ENCODE peak calls at places on chromosomes 4 and X, in four cellular contexts. W is IMR-90, X is mesendoderm, G is H1. U is an unnamed sample.

GRCh38 chr4:183855651-183856190 is 49.4 kb upstream of the STOX2 start:
- DNase-seq in W (no peak), X (peak; percentile 37), G (no peak), U (no peak)

GRCh38 chrX:153884136-153885076 is 1.6 kb downstream of the L1CAM start:
- DNase-seq in W (no peak), X (no peak), G (no peak), U (no peak)

GRCh38 chr4:627751-628150 is 2.4 kb downstream of the PDE6B start:
- DNase-seq in W (no peak), X (no peak), G (no peak), U (peak; percentile 8)

GRCh38 chr4:120865985-120866384 is 56.5 kb downstream of the PRDM5 start:
- DNase-seq in W (peak; percentile 31), X (peak; percentile 49), G (no peak), U (peak; percentile 29)

GRCh38 chr4:106607566-106607965 is 239.0 kb upstream of the GIMD1 start:
- DNase-seq in W (no peak), X (no peak), G (no peak), U (no peak)

GRCh38 chr4:8783736-8784135 is 87.9 kb downstream of the HMX1 start:
- DNase-seq in W (no peak), X (no peak), G (no peak), U (no peak)

GRCh38 chr4:119977546-119977945 is 89.1 kb downstream of the MAD2L1 start:
- DNase-seq in W (no peak), X (no peak), G (no peak), U (no peak)

GRCh38 chrX:68876731-68877130 is 47.9 kb downstream of the EFNB1 start:
- DNase-seq in W (no peak), X (no peak), G (no peak), U (no peak)

GRCh38 chr4:52873861-52874343 is 11.8 kb downstream of the RASL11B start:
- DNase-seq in W (no peak), X (peak; percentile 98), G (peak; percentile 67), U (peak; percentile 79)

GRCh38 chrX:26631385-26631784 is 415.4 kb downstream of the MAGEB5 start:
- DNase-seq in W (no peak), X (no peak), G (no peak), U (no peak)

GRCh38 chrX:38970074-38970473 is 168.8 kb downstream of the MID1IP1 start:
- DNase-seq in W (no peak), X (no peak), G (no peak), U (no peak)

GRCh38 chr4:38979511-38980230 is 52.5 kb downstream of the TMEM156 start:
- DNase-seq in W (no peak), X (no peak), G (no peak), U (no peak)

GRCh38 chr4:183600189-183600685 is 58.7 kb downstream of the RWDD4 start:
- DNase-seq in W (no peak), X (peak; percentile 60), G (peak; percentile 49), U (peak; percentile 48)

GRCh38 chr4:141347738-141348524 is 127.2 kb downstream of the ZNF330 start:
- DNase-seq in W (peak; percentile 28), X (no peak), G (no peak), U (no peak)

GRCh38 chrX:48937065-48937907 is 18.5 kb upstream of the PIM2 start:
- DNase-seq in W (no peak), X (peak; percentile 70), G (peak; percentile 52), U (no peak)

GRCh38 chr4:171118091-171118490 is 695.1 kb upstream of the GALNTL6 start:
- DNase-seq in W (no peak), X (no peak), G (no peak), U (no peak)

GRCh38 chrX:20668550-20668949 is 401.8 kb upstream of the RPS6KA3 start:
- DNase-seq in W (no peak), X (no peak), G (no peak), U (no peak)

GRCh38 chr4:165684177-165684870 is 188.7 kb upstream of the TLL1 start:
- DNase-seq in W (no peak), X (no peak), G (no peak), U (no peak)

GRCh38 chrX:130414800-130415199 is 13.0 kb downstream of the RBMX2 start:
- DNase-seq in W (no peak), X (no peak), G (no peak), U (no peak)

GRCh38 chr4:147754037-147754445 is 22.2 kb downstream of the ARHGAP10 start:
- DNase-seq in W (peak; percentile 95), X (no peak), G (no peak), U (no peak)

GRCh38 chrX:48068096-48068887 is 3.1 kb downstream of the ZNF630 start:
- DNase-seq in W (no peak), X (no peak), G (no peak), U (no peak)

GRCh38 chrX:11461181-11462001 is 168.2 kb downstream of the AMELX start:
- DNase-seq in W (peak; percentile 78), X (no peak), G (no peak), U (no peak)

GRCh38 chr4:71020611-71021010 is 27.2 kb downstream of the DCK start:
- DNase-seq in W (peak; percentile 23), X (no peak), G (no peak), U (no peak)

GRCh38 chrX:151970661-151971060 is 3.8 kb downstream of the GABRE start:
- DNase-seq in W (peak; percentile 65), X (no peak), G (no peak), U (no peak)

GRCh38 chrX:69815063-69815462 is 199.2 kb downstream of the EDA start:
- DNase-seq in W (no peak), X (peak; percentile 23), G (no peak), U (no peak)

GRCh38 chr4:132396636-132397035 is 752.5 kb upstream of the PCDH10 start:
- DNase-seq in W (peak; percentile 4), X (no peak), G (no peak), U (no peak)

GRCh38 chrX:134999469-134999868 is 8.7 kb downstream of the SMIM10 start:
- DNase-seq in W (peak; percentile 69), X (peak; percentile 38), G (no peak), U (no peak)

GRCh38 chr4:175531405-175532091 is 280.5 kb downstream of the GPM6A start:
- DNase-seq in W (peak; percentile 72), X (no peak), G (no peak), U (no peak)

GRCh38 chr4:82739292-82740190 is 59.1 kb downstream of the SCD5 start:
- DNase-seq in W (peak; percentile 40), X (peak; percentile 84), G (peak; percentile 97), U (peak; percentile 90)

GRCh38 chr4:138941037-138941436 is 74.5 kb upstream of the NOCT start:
- DNase-seq in W (no peak), X (no peak), G (no peak), U (no peak)
- H3K56ac ChIP-seq in W (no peak overlapping the region), X (no peak overlapping the region), G (no peak overlapping the region), U (no peak overlapping the region)

GRCh38 chrX:1910207-1910470 is 295.3 kb downstream of the ASMT start:
- DNase-seq in W (no peak), X (no peak), G (no peak), U (no peak)

GRCh38 chrX:1912193-1912592 is 297.3 kb downstream of the ASMT start:
- DNase-seq in W (no peak), X (no peak), G (no peak), U (no peak)

GRCh38 chrX:1911401-1912131 is 296.7 kb downstream of the ASMT start:
- DNase-seq in W (no peak), X (no peak), G (no peak), U (no peak)

GRCh38 chrX:1918780-1919179 is 303.9 kb downstream of the ASMT start:
- DNase-seq in W (no peak), X (no peak), G (no peak), U (no peak)

GRCh38 chrX:1914606-1915365 is 299.9 kb downstream of the ASMT start:
- DNase-seq in W (no peak), X (peak; percentile 30), G (no peak), U (peak; percentile 47)
- H3K18ac ChIP-seq in W (no peak overlapping the region), X (no peak overlapping the region), G (peak overlapping the region; percentile 1), U (no peak overlapping the region)

GRCh38 chr4:176540814-176541213 is 221.0 kb downstream of the SPCS3 start:
- DNase-seq in W (no peak), X (no peak), G (no peak), U (no peak)
- H2BK120ac ChIP-seq in W (no peak overlapping the region), X (no peak overlapping the region), G (no peak overlapping the region), U (no peak overlapping the region)

GRCh38 chr4:61248705-61249104 is 48.6 kb downstream of the ADGRL3 start:
- DNase-seq in W (no peak), X (no peak), G (no peak), U (no peak)
- H3K56ac ChIP-seq in W (no peak overlapping the region), X (no peak overlapping the region), G (no peak overlapping the region), U (no peak overlapping the region)

DNA sequence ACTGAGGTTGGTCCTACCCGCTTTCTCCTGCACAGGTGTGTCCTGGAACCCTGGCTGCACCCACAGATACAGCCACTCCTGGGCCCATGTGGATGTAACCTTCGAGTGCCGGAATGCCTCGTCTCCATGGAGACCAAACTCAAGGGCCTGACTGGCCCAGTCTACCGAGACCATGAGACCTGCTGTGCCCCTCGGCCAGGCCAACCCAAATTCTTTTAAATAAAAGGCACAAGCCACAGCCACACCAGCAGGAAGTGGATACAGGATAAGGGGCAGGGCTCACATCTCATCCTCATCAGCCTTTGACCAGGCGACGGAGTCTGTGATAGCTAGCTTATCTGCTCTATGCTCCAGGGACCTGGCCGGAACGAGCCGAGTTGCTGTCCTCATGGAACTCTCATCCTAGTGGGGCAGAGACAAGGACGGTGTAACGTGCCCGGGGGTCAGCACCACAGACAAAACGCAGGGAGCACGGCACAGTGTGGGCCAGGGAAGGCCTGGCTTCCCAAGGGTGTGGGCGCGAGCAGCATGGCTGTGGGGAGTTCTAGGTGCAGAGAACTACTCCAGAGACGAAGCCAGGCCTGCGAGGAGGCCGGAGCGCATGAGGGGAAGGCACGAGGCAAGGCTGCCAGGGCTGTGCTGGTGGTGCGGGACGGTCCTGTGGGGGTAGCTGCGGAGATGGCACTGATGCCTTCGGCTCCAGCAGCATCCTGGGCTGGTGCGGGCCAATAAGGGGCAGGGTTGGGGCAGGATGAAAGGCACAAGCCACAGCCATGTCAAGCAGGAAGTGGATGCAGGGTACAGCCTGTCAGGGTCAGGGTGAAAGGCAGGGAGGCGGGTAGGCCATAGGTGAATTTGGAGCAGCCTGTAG is 22.7 kb downstream of the NOP14 start:
- DNase-seq in W (no peak), X (no peak), G (no peak), U (no peak)
- H3K18ac ChIP-seq in W (no peak overlapping the region), X (no peak overlapping the region), G (no peak overlapping the region), U (no peak overlapping the region)

GRCh38 chr4:2812600-2812932 is 19.7 kb downstream of the SH3BP2 start:
- DNase-seq in W (no peak), X (no peak), G (no peak), U (no peak)
- H2BK120ac ChIP-seq in W (no peak overlapping the region), X (no peak overlapping the region), G (no peak overlapping the region), U (no peak overlapping the region)

DNA sequence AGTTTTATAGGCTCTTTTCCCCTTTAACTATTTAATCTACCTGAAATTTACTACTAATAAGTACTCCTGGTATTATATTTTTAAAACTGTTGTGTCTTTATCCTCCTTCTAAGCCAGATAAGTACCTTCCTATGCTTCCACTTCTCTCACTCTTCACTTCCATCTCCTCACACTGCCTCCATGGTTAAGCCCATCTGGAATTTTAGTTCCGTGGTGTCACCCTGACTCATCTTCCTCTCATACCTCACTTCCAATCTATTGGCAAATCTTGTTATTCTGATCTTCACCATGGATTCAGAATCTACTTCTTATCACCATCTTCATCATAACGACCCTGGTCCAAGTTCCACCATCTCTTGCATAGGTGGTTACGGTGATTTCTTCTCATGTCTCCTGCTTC is 32.7 kb upstream of the DAPP1 start:
- DNase-seq in W (no peak), X (no peak), G (no peak), U (no peak)
- H3K56ac ChIP-seq in W (no peak overlapping the region), X (no peak overlapping the region), G (no peak overlapping the region), U (no peak overlapping the region)

U was measured in H9.